ENCODE peak calls at places on chromosomes 13 and 19, in four cellular contexts. One of them, this sample, is unnamed.

GRCh38 chr13:101523154-101523669 is 70.7 kb downstream of the ITGBL1 start:
- DNase-seq in stimulated activated CD8-positive, alpha-beta memory T cell treated with anti-CD3 and anti-CD28 coated beads, Interleukin-4, amount 100 ng/mL, for 1 hour: no peak
- DNase-seq in central memory CD4-positive, alpha-beta T cell: no peak
- DNase-seq in left cardiac atrium: no peak
- DNase-seq in this sample: no peak

GRCh38 chr13:108268713-108269112 is 805 bp upstream of the TNFSF13B start:
- DNase-seq in stimulated activated CD8-positive, alpha-beta memory T cell treated with anti-CD3 and anti-CD28 coated beads, Interleukin-4, amount 100 ng/mL, for 1 hour: no peak
- DNase-seq in central memory CD4-positive, alpha-beta T cell: no peak
- DNase-seq in left cardiac atrium: no peak
- DNase-seq in this sample: no peak

GRCh38 chr19:45906221-45906620 is 3.8 kb upstream of the MYPOP start:
- DNase-seq in stimulated activated CD8-positive, alpha-beta memory T cell treated with anti-CD3 and anti-CD28 coated beads, Interleukin-4, amount 100 ng/mL, for 1 hour: no peak
- DNase-seq in central memory CD4-positive, alpha-beta T cell: no peak
- DNase-seq in left cardiac atrium: no peak
- DNase-seq in this sample: no peak

GRCh38 chr19:48906324-48906723 is 6.2 kb downstream of the NUCB1 start:
- DNase-seq in stimulated activated CD8-positive, alpha-beta memory T cell treated with anti-CD3 and anti-CD28 coated beads, Interleukin-4, amount 100 ng/mL, for 1 hour: no peak
- DNase-seq in central memory CD4-positive, alpha-beta T cell: no peak
- DNase-seq in left cardiac atrium: no peak
- DNase-seq in this sample: no peak

GRCh38 chr13:36352350-36352749 is 6.2 kb upstream of the SPART start:
- DNase-seq in stimulated activated CD8-positive, alpha-beta memory T cell treated with anti-CD3 and anti-CD28 coated beads, Interleukin-4, amount 100 ng/mL, for 1 hour: no peak
- DNase-seq in central memory CD4-positive, alpha-beta T cell: no peak
- DNase-seq in left cardiac atrium: no peak
- DNase-seq in this sample: no peak

GRCh38 chr13:24671367-24672117 is 8.7 kb upstream of the ATP12A start:
- DNase-seq in stimulated activated CD8-positive, alpha-beta memory T cell treated with anti-CD3 and anti-CD28 coated beads, Interleukin-4, amount 100 ng/mL, for 1 hour: no peak
- DNase-seq in central memory CD4-positive, alpha-beta T cell: no peak
- DNase-seq in left cardiac atrium: no peak
- DNase-seq in this sample: no peak

GRCh38 chr13:73961181-73961580 is 173.0 kb downstream of the KLF12 start:
- DNase-seq in stimulated activated CD8-positive, alpha-beta memory T cell treated with anti-CD3 and anti-CD28 coated beads, Interleukin-4, amount 100 ng/mL, for 1 hour: no peak
- DNase-seq in central memory CD4-positive, alpha-beta T cell: no peak
- DNase-seq in left cardiac atrium: no peak
- DNase-seq in this sample: no peak

GRCh38 chr19:13206581-13206980 is 56.4 kb downstream of the IER2 start:
- DNase-seq in stimulated activated CD8-positive, alpha-beta memory T cell treated with anti-CD3 and anti-CD28 coated beads, Interleukin-4, amount 100 ng/mL, for 1 hour: no peak
- DNase-seq in central memory CD4-positive, alpha-beta T cell: no peak
- DNase-seq in left cardiac atrium: no peak
- DNase-seq in this sample: no peak

GRCh38 chr13:51585234-51585672 is 991 bp downstream of the WDFY2 start:
- DNase-seq in stimulated activated CD8-positive, alpha-beta memory T cell treated with anti-CD3 and anti-CD28 coated beads, Interleukin-4, amount 100 ng/mL, for 1 hour: no peak
- DNase-seq in central memory CD4-positive, alpha-beta T cell: no peak
- DNase-seq in left cardiac atrium: no peak
- DNase-seq in this sample: no peak

GRCh38 chr19:1457892-1458291 is 8.0 kb downstream of the APC2 start:
- DNase-seq in stimulated activated CD8-positive, alpha-beta memory T cell treated with anti-CD3 and anti-CD28 coated beads, Interleukin-4, amount 100 ng/mL, for 1 hour: no peak
- DNase-seq in central memory CD4-positive, alpha-beta T cell: no peak
- DNase-seq in left cardiac atrium: no peak
- DNase-seq in this sample: no peak

GRCh38 chr13:75864718-75865117 is 228.6 kb downstream of the LMO7 start:
- DNase-seq in stimulated activated CD8-positive, alpha-beta memory T cell treated with anti-CD3 and anti-CD28 coated beads, Interleukin-4, amount 100 ng/mL, for 1 hour: no peak
- DNase-seq in central memory CD4-positive, alpha-beta T cell: no peak
- DNase-seq in left cardiac atrium: no peak
- DNase-seq in this sample: no peak

GRCh38 chr19:35468637-35469036 is 20.6 kb downstream of the FFAR2 start:
- DNase-seq in stimulated activated CD8-positive, alpha-beta memory T cell treated with anti-CD3 and anti-CD28 coated beads, Interleukin-4, amount 100 ng/mL, for 1 hour: peak
- DNase-seq in central memory CD4-positive, alpha-beta T cell: peak
- DNase-seq in left cardiac atrium: peak
- DNase-seq in this sample: peak

GRCh38 chr13:111946214-111946613 is 120.7 kb upstream of the SOX1 start:
- DNase-seq in stimulated activated CD8-positive, alpha-beta memory T cell treated with anti-CD3 and anti-CD28 coated beads, Interleukin-4, amount 100 ng/mL, for 1 hour: no peak
- DNase-seq in central memory CD4-positive, alpha-beta T cell: no peak
- DNase-seq in left cardiac atrium: no peak
- DNase-seq in this sample: no peak

GRCh38 chr13:39040206-39040605 is 1.9 kb downstream of the NHLRC3 start:
- DNase-seq in stimulated activated CD8-positive, alpha-beta memory T cell treated with anti-CD3 and anti-CD28 coated beads, Interleukin-4, amount 100 ng/mL, for 1 hour: no peak
- DNase-seq in central memory CD4-positive, alpha-beta T cell: no peak
- DNase-seq in left cardiac atrium: no peak
- DNase-seq in this sample: no peak

GRCh38 chr19:18401580-18402112 is 4.2 kb upstream of the LRRC25 start:
- DNase-seq in stimulated activated CD8-positive, alpha-beta memory T cell treated with anti-CD3 and anti-CD28 coated beads, Interleukin-4, amount 100 ng/mL, for 1 hour: no peak
- DNase-seq in central memory CD4-positive, alpha-beta T cell: no peak
- DNase-seq in left cardiac atrium: peak
- DNase-seq in this sample: peak

GRCh38 chr13:44872751-44873150 is 116.5 kb downstream of the NUFIP1 start:
- DNase-seq in stimulated activated CD8-positive, alpha-beta memory T cell treated with anti-CD3 and anti-CD28 coated beads, Interleukin-4, amount 100 ng/mL, for 1 hour: no peak
- DNase-seq in central memory CD4-positive, alpha-beta T cell: no peak
- DNase-seq in left cardiac atrium: no peak
- DNase-seq in this sample: no peak

GRCh38 chr13:95553614-95554385 is 1.3 kb downstream of the CLDN10 start:
- DNase-seq in stimulated activated CD8-positive, alpha-beta memory T cell treated with anti-CD3 and anti-CD28 coated beads, Interleukin-4, amount 100 ng/mL, for 1 hour: no peak
- DNase-seq in central memory CD4-positive, alpha-beta T cell: no peak
- DNase-seq in left cardiac atrium: no peak
- DNase-seq in this sample: no peak

GRCh38 chr19:20999731-21000352 is 20.6 kb upstream of the ZNF430 start:
- DNase-seq in stimulated activated CD8-positive, alpha-beta memory T cell treated with anti-CD3 and anti-CD28 coated beads, Interleukin-4, amount 100 ng/mL, for 1 hour: peak
- DNase-seq in central memory CD4-positive, alpha-beta T cell: peak
- DNase-seq in left cardiac atrium: peak
- DNase-seq in this sample: peak

GRCh38 chr19:44869728-44870470 is 21.2 kb upstream of the TOMM40 start:
- DNase-seq in stimulated activated CD8-positive, alpha-beta memory T cell treated with anti-CD3 and anti-CD28 coated beads, Interleukin-4, amount 100 ng/mL, for 1 hour: no peak
- DNase-seq in central memory CD4-positive, alpha-beta T cell: no peak
- DNase-seq in left cardiac atrium: peak
- DNase-seq in this sample: no peak

GRCh38 chr19:54133312-54133956 is 4.1 kb upstream of the CNOT3 start:
- DNase-seq in stimulated activated CD8-positive, alpha-beta memory T cell treated with anti-CD3 and anti-CD28 coated beads, Interleukin-4, amount 100 ng/mL, for 1 hour: no peak
- DNase-seq in central memory CD4-positive, alpha-beta T cell: no peak
- DNase-seq in left cardiac atrium: no peak
- DNase-seq in this sample: no peak